ENCODE peak calls at places on chromosome 2, in six cellular contexts. S is HCT116, Q is upper lobe of left lung, F is heart left ventricle, I is IMR-90, A is stomach. V is an unnamed sample.

GRCh38 chr2:235570256-235570655 is 76.4 kb downstream of the AGAP1 start:
- DNase-seq in S (no peak), Q (no peak), F (no peak), I (no peak), A (no peak), V (no peak)

GRCh38 chr2:152924722-152925121 is 206.3 kb downstream of the ARL6IP6 start:
- DNase-seq in S (no peak), Q (no peak), F (no peak), I (no peak), A (no peak), V (no peak)

GRCh38 chr2:166081131-166081632 is 46.6 kb downstream of the SCN1A start:
- DNase-seq in S (no peak), Q (no peak), F (no peak), I (peak), A (no peak), V (no peak)

GRCh38 chr2:173943738-173944137 is 21.4 kb downstream of the SP3 start:
- DNase-seq in S (no peak), Q (no peak), F (no peak), I (no peak), A (no peak), V (no peak)

GRCh38 chr2:129178356-129178755 is 801.1 kb upstream of the RAB6C start:
- DNase-seq in S (no peak), Q (peak), F (no peak), I (no peak), A (no peak), V (no peak)

GRCh38 chr2:28287261-28287915 is 105.3 kb upstream of the FOSL2 start:
- DNase-seq in S (no peak), Q (no peak), F (no peak), I (peak), A (no peak), V (no peak)

GRCh38 chr2:176494949-176495353 is 225.7 kb downstream of the MTX2 start:
- DNase-seq in S (no peak), Q (no peak), F (no peak), I (no peak), A (peak), V (no peak)

GRCh38 chr2:42010743-42011298 is 37.0 kb upstream of the PKDCC start:
- DNase-seq in S (no peak), Q (no peak), F (no peak), I (peak), A (no peak), V (no peak)

GRCh38 chr2:95272781-95273180 is 1.5 kb upstream of the PROM2 start:
- DNase-seq in S (no peak), Q (no peak), F (no peak), I (no peak), A (peak), V (peak)

GRCh38 chr2:150169230-150169629 is 318.2 kb downstream of the RND3 start:
- DNase-seq in S (no peak), Q (no peak), F (peak), I (peak), A (peak), V (no peak)

GRCh38 chr2:3211971-3212362 is 165.7 kb downstream of the EIPR1 start:
- DNase-seq in S (no peak), Q (no peak), F (no peak), I (no peak), A (no peak), V (no peak)

GRCh38 chr2:159045545-159046454 is 77.4 kb downstream of the TANC1 start:
- DNase-seq in S (no peak), Q (no peak), F (no peak), I (peak), A (no peak), V (no peak)

GRCh38 chr2:20411361-20411894 is 35.4 kb upstream of the RHOB start:
- DNase-seq in S (peak), Q (no peak), F (peak), I (peak), A (peak), V (peak)

DNA sequence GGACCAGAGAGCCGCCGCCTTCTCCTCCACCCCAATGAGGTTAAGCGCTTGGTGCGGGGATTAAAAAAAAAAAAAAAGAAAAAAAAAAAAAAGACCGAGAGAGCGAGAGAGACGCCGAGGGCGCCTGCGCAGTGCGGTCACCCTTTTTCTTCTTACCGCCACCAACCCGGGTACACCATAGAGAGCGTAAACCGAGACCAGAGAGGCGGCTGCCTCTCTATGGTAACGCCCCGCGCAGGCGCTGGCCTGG is at the start of gene CLASP1:
- DNase-seq in S (peak), Q (peak), F (peak), I (peak), A (peak), V (peak)
- TF ChIP-seq POLR2A in S (no peak), Q (no peak), F (peak), I (no peak), A (peak), V (no peak)

DNA sequence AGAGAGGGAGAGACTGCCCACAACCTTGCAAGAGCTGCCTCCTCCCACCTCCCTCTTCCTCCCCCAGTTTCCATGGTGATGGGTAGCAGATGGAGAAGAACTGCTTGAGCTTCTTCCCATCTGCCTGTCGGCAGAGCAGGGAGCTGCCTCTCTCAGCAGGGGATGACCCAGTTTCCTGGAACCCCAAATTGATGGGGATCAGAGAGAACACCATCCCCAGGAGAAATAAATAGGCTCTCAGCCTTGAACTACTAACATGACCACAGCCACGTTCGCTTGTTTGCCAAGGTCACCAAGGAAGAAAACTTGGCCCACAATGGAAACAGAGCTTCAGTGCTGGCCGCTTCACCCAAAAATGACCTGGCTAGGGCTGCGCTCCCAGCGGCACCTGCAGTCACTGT is 82.2 kb downstream of the ADD2 start:
- DNase-seq in S (no peak), Q (no peak), F (no peak), I (no peak), A (peak), V (no peak)
- H3K27ac ChIP-seq in S (no peak), Q (no peak), F (no peak), I (no peak), A (no peak), V (no peak)

DNA sequence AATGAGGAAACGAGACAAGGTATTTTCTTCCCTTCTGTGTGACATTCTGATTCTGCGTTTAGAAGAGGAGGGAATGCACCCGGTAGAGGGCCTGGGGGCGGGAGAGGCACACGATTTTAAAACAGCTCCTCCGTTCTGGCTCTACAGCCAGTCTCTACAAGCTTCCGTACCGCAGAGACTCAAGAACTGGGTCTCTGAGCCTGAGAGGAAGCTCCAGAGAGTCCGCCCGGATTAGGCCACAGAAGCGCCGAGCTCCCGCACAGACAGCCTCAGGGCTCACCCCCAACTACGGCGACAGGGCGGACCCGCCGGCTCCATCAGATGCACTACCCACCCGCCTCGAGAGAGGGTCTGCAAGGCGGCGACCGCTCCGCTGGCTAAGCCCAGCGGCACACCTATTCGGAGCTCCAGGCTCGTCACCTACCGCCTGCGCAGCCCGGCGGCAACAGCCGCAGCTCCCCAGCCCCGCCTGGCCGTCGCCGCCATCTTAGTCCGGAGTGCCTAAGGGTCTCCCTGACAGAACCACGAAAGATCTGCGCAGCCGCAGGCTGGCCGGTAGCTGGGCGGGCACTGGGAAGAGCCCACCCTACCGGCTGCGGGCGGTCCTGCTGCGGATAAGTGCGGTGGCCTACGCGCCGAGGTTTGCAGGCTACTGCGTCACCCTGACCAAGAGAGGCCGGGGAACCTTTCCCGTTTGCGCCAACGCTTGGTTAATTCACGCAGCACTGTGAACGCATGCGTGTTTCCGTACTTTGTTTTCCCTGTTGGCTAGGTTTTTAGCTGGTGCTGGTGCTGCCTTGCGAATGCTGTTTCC is at the start of gene NFU1:
- DNase-seq in S (peak), Q (peak), F (peak), I (peak), A (peak), V (peak)
- TF ChIP-seq POLR2A in S (peak), Q (no peak), F (peak), I (peak), A (peak), V (peak)

DNA sequence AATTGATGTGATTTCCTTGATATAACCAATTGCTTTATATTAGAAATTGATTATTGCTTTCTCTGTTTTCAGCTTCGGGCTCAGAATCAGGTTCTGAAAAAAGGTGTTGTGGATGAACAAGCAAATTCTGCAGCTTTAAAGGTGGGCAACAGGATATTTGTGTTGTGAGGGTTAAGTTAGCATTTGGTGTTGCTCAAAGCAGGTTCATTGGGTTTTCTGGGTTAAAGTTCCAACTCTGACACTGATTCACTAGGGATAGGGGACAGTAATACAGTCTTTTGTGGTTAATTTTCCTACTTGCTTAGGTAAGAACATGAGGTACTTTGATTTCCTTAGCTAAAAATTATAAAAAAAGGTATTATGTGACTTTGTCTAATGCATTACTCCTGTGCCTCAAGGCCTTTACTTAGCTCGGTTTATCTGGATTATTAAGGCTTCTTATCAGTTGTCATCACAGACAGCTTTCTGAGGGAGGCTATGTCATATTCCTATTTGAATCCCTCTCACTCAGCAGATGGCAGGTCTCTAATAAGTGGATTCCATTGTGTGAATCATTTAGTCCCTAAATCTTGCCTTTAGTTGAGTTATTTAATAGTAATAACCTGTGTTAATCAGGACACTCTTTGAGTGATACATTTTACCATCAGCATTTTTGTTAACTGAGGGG is 78.9 kb upstream of the STON1 start:
- DNase-seq in S (no peak), Q (no peak), F (no peak), I (no peak), A (no peak), V (no peak)
- H3K27ac ChIP-seq in S (no peak), Q (no peak), F (no peak), I (no peak), A (no peak), V (no peak)

GRCh38 chr2:96762529-96763253 is 2.0 kb downstream of the CNNM4 start:
- DNase-seq in S (no peak), Q (no peak), F (no peak), I (no peak), A (no peak), V (no peak)

GRCh38 chr2:96758987-96759386 is 1.7 kb upstream of the CNNM4 start:
- DNase-seq in S (no peak), Q (no peak), F (no peak), I (no peak), A (no peak), V (no peak)

GRCh38 chr2:96759548-96759947 is 1.2 kb upstream of the CNNM4 start:
- DNase-seq in S (no peak), Q (no peak), F (no peak), I (no peak), A (no peak), V (no peak)

GRCh38 chr2:96760036-96760985 is at the start of gene CNNM4:
- DNase-seq in S (peak), Q (peak), F (peak), I (peak), A (peak), V (peak)

GRCh38 chr2:96760986-96761832 is 507 bp downstream of the CNNM4 start:
- DNase-seq in S (no peak), Q (peak), F (peak), I (no peak), A (peak), V (peak)
- TF ChIP-seq POLR2A in S (no peak), Q (no peak), F (no peak), I (no peak), A (no peak), V (no peak)

V was measured in breast epithelium.